ENCODE peak calls at places on chromosomes 13 and 19, in five cellular contexts. W is A549, Z is endothelial cell of umbilical vein, S is K562, A is GM12878. V is an unnamed sample.

GRCh38 chr19:2235026-2235395 is 1.1 kb downstream of the PLEKHJ1 start:
- DNase-seq in W (no peak), Z (no peak), S (no peak), A (no peak), V (no peak)

GRCh38 chr13:83350569-83350968 is 531.7 kb downstream of the SLITRK1 start:
- DNase-seq in W (peak), Z (no peak), S (no peak), A (no peak), V (no peak)

GRCh38 chr19:6198896-6199239 is 63.4 kb downstream of the ACSBG2 start:
- DNase-seq in W (no peak), Z (no peak), S (no peak), A (no peak), V (peak)

GRCh38 chr13:90445179-90445578 is 902.3 kb upstream of the MIR17HG start:
- DNase-seq in W (peak), Z (peak), S (no peak), A (no peak), V (no peak)

GRCh38 chr19:49427855-49428546 is 2.8 kb downstream of the GFY start:
- DNase-seq in W (no peak), Z (no peak), S (peak), A (no peak), V (peak)

GRCh38 chr19:13884726-13885591 is 8.0 kb downstream of the NANOS3 start:
- DNase-seq in W (no peak), Z (no peak), S (no peak), A (no peak), V (no peak)

GRCh38 chr19:49895566-49896297 is 955 bp downstream of the IL4I1 start:
- DNase-seq in W (no peak), Z (no peak), S (no peak), A (no peak), V (no peak)

GRCh38 chr13:101190337-101190736 is 226.0 kb downstream of the NALCN start:
- DNase-seq in W (no peak), Z (no peak), S (no peak), A (no peak), V (no peak)

GRCh38 chr19:47494729-47495128 is 10.7 kb upstream of the KPTN start:
- DNase-seq in W (no peak), Z (no peak), S (no peak), A (no peak), V (no peak)

GRCh38 chr13:32314968-32315254 is 252 bp downstream of the ZAR1L start:
- DNase-seq in W (peak), Z (no peak), S (peak), A (no peak), V (no peak)

GRCh38 chr19:53999694-54000093 is 8.3 kb downstream of the CACNG6 start:
- DNase-seq in W (no peak), Z (no peak), S (no peak), A (no peak), V (no peak)

GRCh38 chr19:53998223-53998622 is 6.8 kb downstream of the CACNG6 start:
- DNase-seq in W (no peak), Z (no peak), S (no peak), A (no peak), V (no peak)

GRCh38 chr19:54002495-54003315 is 11.3 kb downstream of the CACNG6 start:
- DNase-seq in W (no peak), Z (no peak), S (no peak), A (no peak), V (no peak)

DNA sequence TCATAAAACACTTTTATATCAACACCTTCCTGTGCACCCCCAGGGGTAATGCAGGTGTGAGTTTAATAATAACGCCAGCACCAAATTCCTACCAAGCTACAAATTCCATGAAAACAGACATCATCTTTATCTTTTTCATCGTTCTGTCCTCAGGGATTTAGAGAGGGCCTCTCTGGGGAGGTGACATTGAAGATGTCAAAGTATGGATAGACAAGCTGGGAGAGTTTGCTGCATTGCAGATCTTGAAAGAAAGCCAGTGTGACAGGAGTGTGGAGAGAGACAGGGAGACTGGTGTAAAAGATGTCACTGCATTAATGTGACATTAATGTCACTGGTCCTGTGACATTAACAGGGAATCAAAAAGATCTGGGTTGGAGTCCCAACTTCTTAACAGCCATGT is 10.1 kb downstream of the CACNG6 start:
- DNase-seq in W (no peak), Z (no peak), S (no peak), A (no peak), V (no peak)
- H3K4me3 ChIP-seq in W (no peak), Z (no peak), S (no peak), A (no peak), V (no peak)

GRCh38 chr13:48265217-48265815 is 32.3 kb downstream of the ITM2B start:
- DNase-seq in W (no peak), Z (no peak), S (no peak), A (peak), V (no peak)
- TF ChIP-seq MYC in W (no peak), Z (no peak), S (no peak), A (no peak), V (no peak)

GRCh38 chr19:10105241-10106099 is 692 bp upstream of the PPAN start:
- DNase-seq in W (no peak), Z (no peak), S (peak), A (peak), V (no peak)
- TF ChIP-seq MAX in W (no peak), Z (no peak), S (no peak), A (no peak), V (no peak)

DNA sequence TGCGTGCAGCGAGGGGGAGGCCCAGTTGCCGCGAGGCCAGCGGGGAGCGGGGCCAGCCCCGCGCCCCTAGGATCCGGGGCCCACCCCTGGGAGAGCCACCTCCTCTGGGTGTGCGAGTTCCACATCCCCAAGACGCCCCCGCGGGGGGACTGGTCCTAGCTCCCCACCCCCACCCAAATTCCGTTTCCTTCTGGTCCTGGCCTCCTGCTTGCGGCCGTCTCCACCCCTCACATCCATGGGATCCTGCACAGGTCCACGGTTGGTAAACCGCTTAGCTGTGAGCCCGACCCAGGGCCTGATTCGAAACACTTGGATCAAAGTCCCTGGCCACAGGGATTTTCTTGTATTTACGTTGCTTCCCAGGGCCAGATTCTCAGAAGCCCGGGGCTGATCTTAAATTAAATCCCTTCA is 324 bp upstream of the FBXO17 start:
- DNase-seq in W (peak), Z (peak), S (no peak), A (no peak), V (no peak)
- H3K4me3 ChIP-seq in W (peak), Z (peak), S (peak), A (no peak), V (no peak)

DNA sequence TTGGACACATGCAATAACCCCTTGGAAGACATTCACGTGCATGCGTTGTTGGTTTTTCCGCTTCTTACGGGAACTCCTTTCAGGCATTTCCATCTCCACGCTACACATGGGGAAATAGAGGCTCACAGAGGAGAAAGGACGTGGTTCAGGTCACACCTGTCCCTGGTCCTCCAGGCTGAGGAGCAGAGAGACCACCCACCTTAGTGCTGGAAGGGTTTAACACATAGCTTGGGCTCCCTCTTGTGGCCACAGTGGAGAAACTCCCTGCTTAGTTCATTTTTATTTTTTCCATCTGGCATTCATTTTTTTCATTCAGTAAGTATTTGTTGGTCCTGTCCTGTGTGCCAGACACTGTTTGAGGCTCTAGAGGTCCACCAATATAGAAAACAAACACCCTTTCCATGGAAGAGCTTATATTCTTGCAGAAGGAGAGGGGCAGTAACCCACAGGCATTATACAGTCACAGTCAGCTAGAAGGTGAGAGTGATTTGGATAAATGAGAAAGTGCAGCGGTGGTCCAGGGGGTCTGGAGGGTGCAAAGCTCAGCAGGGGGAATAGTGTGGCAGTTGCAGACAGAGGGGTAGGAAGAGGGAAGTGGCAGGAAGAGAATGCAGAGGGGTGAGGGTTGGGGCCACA is 24.2 kb upstream of the TTYH1 start:
- DNase-seq in W (peak), Z (peak), S (peak), A (no peak), V (peak)
- TF ChIP-seq MYC in W (no peak), Z (no peak), S (no peak), A (no peak), V (no peak)

DNA sequence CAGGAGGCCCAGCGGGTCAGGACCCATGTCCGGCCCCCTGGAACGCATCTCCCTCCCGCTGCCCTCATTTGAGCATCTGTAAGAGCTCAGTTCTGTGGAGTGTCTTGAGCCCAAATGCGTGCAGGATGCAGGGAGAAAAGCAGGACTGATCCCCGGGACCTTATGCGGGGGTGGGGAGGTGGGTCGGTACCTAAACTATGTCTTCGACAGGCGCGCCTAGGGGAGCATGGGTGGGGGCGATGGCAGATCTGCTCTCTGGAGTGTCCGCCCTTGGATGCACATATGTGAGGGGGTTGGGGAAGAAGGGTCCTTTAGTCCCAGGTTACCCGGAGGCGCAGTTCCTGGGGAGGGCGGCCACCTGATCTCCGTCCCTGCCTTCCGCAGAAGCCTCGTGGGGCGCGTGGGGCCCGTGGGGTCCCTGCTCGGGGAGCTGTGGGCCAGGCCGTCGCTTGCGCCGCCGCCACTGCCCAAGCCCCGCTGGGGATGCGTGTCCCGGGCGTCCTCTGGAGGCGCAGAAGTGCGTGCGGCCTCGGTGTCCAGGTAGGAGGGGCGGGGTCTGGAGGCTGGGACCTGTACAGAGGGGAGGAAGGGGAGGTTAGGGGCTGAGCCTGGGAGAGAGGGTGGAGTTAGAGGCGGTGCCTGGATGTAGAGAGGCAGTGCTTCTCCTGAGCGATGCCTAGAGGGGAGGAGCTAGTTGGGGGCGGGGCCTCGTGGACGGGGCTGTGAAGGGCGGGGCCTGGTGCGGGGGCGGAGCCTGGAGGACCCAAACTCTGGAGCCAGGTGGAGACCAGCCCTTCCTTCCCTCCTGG is 2.8 kb downstream of the CILP2 start:
- DNase-seq in W (peak), Z (no peak), S (peak), A (no peak), V (peak)
- TF ChIP-seq MAX in W (no peak), Z (no peak), S (no peak), A (no peak), V (no peak)

DNA sequence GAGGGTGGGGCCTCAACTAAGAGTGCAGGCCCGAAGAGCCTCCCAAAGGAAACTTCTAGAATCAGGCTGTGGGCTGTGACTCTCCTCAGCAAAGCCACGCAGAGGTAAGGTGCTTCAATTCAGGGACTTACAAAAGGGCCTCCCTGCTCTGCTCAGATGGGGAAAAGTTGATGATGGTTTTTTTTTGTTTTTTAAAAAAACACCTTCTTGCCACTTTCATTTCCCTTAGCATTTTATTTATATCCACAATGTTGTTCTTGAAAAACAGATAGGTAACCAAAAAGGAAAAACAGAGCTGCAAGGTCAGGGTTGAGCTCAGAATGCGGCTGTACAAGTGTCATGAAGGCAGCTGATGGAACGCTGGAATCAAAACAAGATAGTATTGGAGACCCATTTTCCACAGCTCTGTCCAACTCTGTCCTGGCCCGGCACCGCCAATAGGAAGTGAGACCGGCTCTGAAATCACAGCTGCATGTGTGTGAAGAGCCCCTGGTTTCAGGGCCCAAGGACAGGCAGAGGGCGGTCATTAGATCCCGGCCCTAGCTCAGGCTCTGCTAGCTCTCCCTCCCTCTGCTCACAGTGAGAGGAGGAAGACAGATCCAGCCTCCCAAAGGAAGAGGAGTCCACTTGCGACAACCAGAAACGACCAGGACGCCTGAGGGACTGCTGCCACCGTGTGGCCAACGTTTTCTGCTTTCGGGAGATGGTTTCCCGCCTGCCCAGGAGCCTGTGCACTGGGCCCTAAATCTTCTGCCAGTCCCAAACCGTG is 58.3 kb downstream of the KLF2 start:
- DNase-seq in W (peak), Z (peak), S (peak), A (no peak), V (peak)
- H3K4me3 ChIP-seq in W (no peak), Z (no peak), S (no peak), A (no peak), V (no peak)

V was measured in NB4.